ENCODE peak calls at places on chromosomes 6 and 20, in eight cellular contexts. U, T, S, E, X, O, F and Q are unnamed samples. For H4K20me1, the result is how much of the 10 kb centered on the place peaks cover.

GRCh38 chr20:49343246-49343645 is 65.4 kb upstream of the ZNFX1 start:
- DNase-seq in E (no peak), X (no peak), U (no peak), O (no peak), F (no peak), T (no peak), S (no peak), Q (no peak)

GRCh38 chr20:47788741-47789080 is 3.4 kb upstream of the SULF2 start:
- DNase-seq in X (no peak), U (no peak), F (no peak), T (no peak), O (no peak), S (no peak), E (no peak), Q (no peak)

GRCh38 chr6:129030231-129030630 is 147.3 kb downstream of the LAMA2 start:
- DNase-seq in U (no peak), F (no peak), X (no peak), O (no peak), T (no peak), S (no peak), E (no peak), Q (no peak)

GRCh38 chr6:136289327-136289578 is 393 bp downstream of the BCLAF1 start:
- DNase-seq in S (peak), E (peak), X (peak), U (peak), F (peak), T (peak), O (peak), Q (peak)

GRCh38 chr6:18741741-18742140 is 354.6 kb downstream of the RNF144B start:
- DNase-seq in S (no peak), E (no peak), O (no peak), X (no peak), T (no peak), U (no peak), F (no peak), Q (no peak)

GRCh38 chr20:43590036-43590391 is 723 bp upstream of the IFT52 start:
- DNase-seq in X (no peak), S (peak), E (no peak), O (no peak), F (peak), U (peak), T (no peak), Q (no peak)

GRCh38 chr20:45039470-45039811 is 61.5 kb downstream of the KCNS1 start:
- DNase-seq in U (no peak), T (no peak), F (no peak), X (no peak), S (no peak), O (no peak), E (no peak), Q (no peak)

GRCh38 chr6:54002118-54002517 is 109.1 kb upstream of the MLIP start:
- DNase-seq in E (no peak), S (no peak), U (no peak), T (no peak), F (no peak), X (no peak), O (no peak), Q (no peak)

GRCh38 chr20:46699651-46700359 is 9.6 kb upstream of the SLC2A10 start:
- DNase-seq in T (peak), O (no peak), S (peak), E (no peak), X (no peak), F (peak), U (no peak), Q (peak)

GRCh38 chr20:36473164-36473563 is 68.2 kb upstream of the MYL9 start:
- DNase-seq in O (no peak), F (no peak), E (no peak), X (no peak), S (no peak), T (no peak), U (no peak), Q (no peak)
- H4K20me1 ChIP-seq in O (under half), F (under half), E (under half), X (under half), S (under half), T (under half), U (half or more), Q (under half)

DNA sequence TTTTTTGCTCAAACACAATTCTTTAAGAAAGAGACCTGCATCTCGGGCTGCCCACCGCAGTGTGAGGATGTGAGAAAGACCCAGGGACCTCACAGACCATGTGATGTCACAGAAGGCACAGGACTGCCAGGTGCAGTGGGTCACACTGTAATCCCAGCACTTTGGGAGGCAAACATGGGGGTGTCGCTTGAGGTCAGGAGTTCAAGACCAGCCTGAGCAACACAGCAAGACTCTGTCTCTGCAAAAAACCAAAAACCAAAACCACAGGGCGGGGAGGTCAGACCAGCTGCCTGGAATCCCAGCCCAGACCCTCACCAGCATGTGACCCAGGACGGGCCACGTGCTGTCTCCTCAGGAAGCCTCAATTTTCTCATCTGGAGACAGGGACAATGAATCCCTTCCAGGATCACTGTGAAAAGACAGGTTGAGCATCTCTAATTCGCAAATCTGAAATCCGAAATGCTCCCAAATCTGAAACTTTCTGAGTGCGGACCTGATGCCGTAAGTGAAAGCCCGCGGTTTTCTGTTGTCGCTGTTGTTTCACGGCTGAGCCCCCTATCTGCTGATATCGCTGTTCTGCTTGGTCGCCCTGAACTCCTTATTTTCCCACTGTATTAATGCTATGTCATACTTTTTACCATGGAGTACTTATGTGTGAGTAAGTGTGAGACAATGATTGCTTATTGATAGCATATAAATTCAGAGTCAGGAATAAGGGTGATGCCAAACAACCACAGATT is 159.5 kb upstream of the PTPN1 start:
- DNase-seq in F (no peak), E (no peak), T (peak), O (no peak), X (no peak), U (no peak), S (no peak), Q (no peak)
- TF ChIP-seq POLR2AphosphoS5 in F (no peak), E (no peak), T (no peak), O (no peak), X (no peak), U (no peak), S (no peak), Q (no peak)

GRCh38 chr20:23316626-23317025 is 34.0 kb upstream of the NXT1 start:
- DNase-seq in S (no peak), U (no peak), X (no peak), F (no peak), O (no peak), T (no peak), E (no peak), Q (no peak)

GRCh38 chr20:23317081-23317480 is 33.5 kb upstream of the NXT1 start:
- DNase-seq in T (no peak), U (no peak), O (no peak), F (no peak), X (no peak), E (no peak), S (no peak), Q (no peak)

GRCh38 chr20:23311932-23312331 is 38.7 kb upstream of the NXT1 start:
- DNase-seq in U (no peak), F (no peak), S (no peak), E (no peak), O (no peak), X (no peak), T (peak), Q (peak)

GRCh38 chr20:23318347-23318746 is 32.2 kb upstream of the NXT1 start:
- DNase-seq in E (no peak), S (no peak), X (no peak), F (no peak), T (no peak), U (no peak), O (no peak), Q (no peak)

DNA sequence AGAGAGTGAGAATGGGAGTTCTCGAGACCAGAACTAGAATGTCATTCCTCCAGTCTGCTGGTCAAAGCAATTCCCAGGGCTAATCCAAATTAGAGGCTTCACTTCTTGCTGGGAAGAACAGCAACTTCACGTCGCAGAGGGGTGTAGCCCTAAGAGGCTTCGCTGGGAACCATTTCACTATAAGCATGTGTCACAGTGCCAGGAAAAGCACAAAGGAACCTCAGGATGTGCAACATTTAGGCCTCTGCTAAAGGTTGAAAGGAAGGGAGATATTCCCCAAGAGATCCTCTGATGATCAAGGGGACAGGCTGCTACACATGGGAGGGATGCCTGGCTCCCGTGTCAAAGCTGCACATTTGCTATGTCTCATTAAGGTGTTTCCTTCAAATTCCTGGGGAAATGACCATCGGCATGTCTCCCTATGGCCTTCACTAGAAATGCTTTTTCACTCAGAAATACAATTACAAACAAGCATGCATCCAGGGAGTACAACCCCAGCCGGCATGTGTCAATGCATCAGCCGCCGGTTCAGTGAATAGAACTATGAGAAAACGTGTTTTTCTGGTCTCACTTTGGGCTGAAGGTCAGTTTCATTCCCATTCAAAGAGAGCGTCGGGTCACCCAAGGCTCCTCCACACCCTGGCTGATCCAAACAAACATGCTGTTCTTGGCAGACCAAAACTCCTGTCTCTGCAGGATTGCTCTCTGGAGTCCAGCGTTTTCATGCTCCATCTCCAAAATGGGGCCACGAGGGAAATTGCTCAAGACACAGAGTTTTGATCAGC is 35.7 kb upstream of the NXT1 start:
- DNase-seq in X (no peak), E (no peak), F (no peak), T (no peak), O (no peak), S (no peak), U (no peak), Q (no peak)
- H3K27ac ChIP-seq in X (no peak), E (no peak), F (no peak), T (no peak), O (no peak), S (no peak), U (no peak), Q (no peak)

GRCh38 chr20:58662142-58662473 is 11.0 kb downstream of the STX16 start:
- DNase-seq in O (no peak), S (no peak), U (no peak), T (no peak), F (no peak), X (no peak), E (no peak), Q (no peak)

GRCh38 chr20:58659841-58660240 is 8.8 kb downstream of the STX16 start:
- DNase-seq in O (no peak), E (no peak), S (no peak), F (peak), T (no peak), X (no peak), U (no peak), Q (no peak)

GRCh38 chr20:58664883-58665282 is 13.8 kb downstream of the STX16 start:
- DNase-seq in X (no peak), O (no peak), E (no peak), F (no peak), T (no peak), S (no peak), U (no peak), Q (no peak)

GRCh38 chr20:58661298-58662141 is 10.4 kb downstream of the STX16 start:
- DNase-seq in E (no peak), X (no peak), U (no peak), O (no peak), S (no peak), F (no peak), T (no peak), Q (peak)

DNA sequence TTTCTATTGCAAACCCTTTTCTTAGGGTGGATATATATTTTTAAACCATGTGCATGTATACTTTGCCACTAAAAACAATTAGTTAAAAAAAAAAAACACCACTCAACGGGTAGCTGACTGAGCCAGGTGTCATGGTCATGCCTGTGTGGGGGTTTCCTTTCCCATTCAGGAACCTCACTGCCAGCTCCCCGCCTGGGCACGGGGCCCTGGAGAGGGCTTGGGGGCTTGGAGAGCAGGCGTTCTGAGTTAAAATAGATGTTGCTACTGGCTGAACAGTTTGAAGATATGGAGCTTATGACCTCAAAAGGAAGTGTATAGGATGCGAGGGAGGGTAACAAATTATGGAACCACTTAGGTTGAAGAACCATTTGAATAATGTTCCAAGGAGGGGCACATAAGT is 9.8 kb downstream of the STX16 start:
- DNase-seq in U (no peak), F (no peak), E (no peak), O (no peak), S (no peak), X (no peak), T (no peak), Q (peak)
- H4K20me1 ChIP-seq in U (under half), F (under half), E (under half), O (under half), S (half or more), X (under half), T (under half), Q (under half)